ENCODE peak calls at places on chromosomes 2 and 18, in seven cellular contexts. X, R, J, S, N, F and V are unnamed samples.

GRCh38 chr2:178377046-178377445 is 73.9 kb downstream of the PRKRA start:
- DNase-seq in X (no peak), R (no peak), J (no peak), S (no peak), N (no peak), F (no peak), V (no peak)

GRCh38 chr18:55522011-55522410 is 66.0 kb downstream of the TCF4 start:
- DNase-seq in X (peak; percentile 46), R (no peak), J (no peak), S (peak; percentile 35), N (no peak), F (no peak), V (no peak)

GRCh38 chr2:235029054-235029453 is 77.2 kb downstream of the SH3BP4 start:
- DNase-seq in X (no peak), R (no peak), J (no peak), S (no peak), N (no peak), F (no peak), V (no peak)

GRCh38 chr18:3217930-3218647 is 1.7 kb downstream of the MYOM1 start:
- DNase-seq in X (peak; percentile 67), R (peak; percentile 21), J (no peak), S (peak; percentile 80), N (peak; percentile 20), F (no peak), V (no peak)

GRCh38 chr2:16774980-16775963 is 109.6 kb upstream of the CYRIA start:
- DNase-seq in X (no peak), R (no peak), J (no peak), S (no peak), N (peak; percentile 44), F (no peak), V (no peak)

GRCh38 chr2:36919041-36919837 is 47.1 kb downstream of the STRN start:
- DNase-seq in X (no peak), R (no peak), J (no peak), S (no peak), N (no peak), F (no peak), V (no peak)

GRCh38 chr2:58553937-58554336 is 312.8 kb upstream of the FANCL start:
- DNase-seq in X (peak; percentile 51), R (no peak), J (no peak), S (no peak), N (peak; percentile 9), F (no peak), V (no peak)

GRCh38 chr2:241035142-241035817 is 36.9 kb downstream of the SNED1 start:
- DNase-seq in X (no peak), R (no peak), J (no peak), S (no peak), N (no peak), F (no peak), V (no peak)

GRCh38 chr2:121735520-121736074 is 1.1 kb downstream of the NIFK start:
- DNase-seq in X (peak; percentile 50), R (no peak), J (no peak), S (no peak), N (no peak), F (no peak), V (no peak)

GRCh38 chr2:3290655-3291054 is 87.0 kb downstream of the EIPR1 start:
- DNase-seq in X (no peak), R (no peak), J (no peak), S (no peak), N (no peak), F (no peak), V (no peak)

GRCh38 chr18:52615943-52616342 is 275.9 kb downstream of the DCC start:
- DNase-seq in X (no peak), R (no peak), J (no peak), S (no peak), N (no peak), F (no peak), V (no peak)

GRCh38 chr2:150188177-150188576 is 299.3 kb downstream of the RND3 start:
- DNase-seq in X (peak; percentile 93), R (no peak), J (no peak), S (no peak), N (no peak), F (no peak), V (no peak)

GRCh38 chr2:220198911-220199310 is 571.5 kb downstream of the SLC4A3 start:
- DNase-seq in X (peak; percentile 83), R (no peak), J (no peak), S (no peak), N (peak; percentile 93), F (no peak), V (peak; percentile 50)

GRCh38 chr2:112708968-112709367 is 11.9 kb upstream of the NT5DC4 start:
- DNase-seq in X (no peak), R (no peak), J (no peak), S (no peak), N (no peak), F (no peak), V (no peak)

GRCh38 chr2:37226863-37227262 is 4.5 kb downstream of the CEBPZ start:
- DNase-seq in X (no peak), R (no peak), J (no peak), S (no peak), N (no peak), F (no peak), V (no peak)

GRCh38 chr2:21175895-21176646 is 52.3 kb downstream of the TDRD15 start:
- DNase-seq in X (peak; percentile 12), R (no peak), J (no peak), S (no peak), N (peak; percentile 3), F (no peak), V (no peak)

GRCh38 chr2:169221745-169222369 is 140.5 kb downstream of the LRP2 start:
- DNase-seq in X (peak; percentile 73), R (no peak), J (no peak), S (no peak), N (peak; percentile 5), F (no peak), V (no peak)

GRCh38 chr2:201938151-201938815 is 95.4 kb upstream of the FZD7 start:
- DNase-seq in X (no peak), R (no peak), J (no peak), S (no peak), N (no peak), F (no peak), V (peak; percentile 15)

GRCh38 chr18:11570770-11571169 is 38.6 kb upstream of the SLC35G4 start:
- DNase-seq in X (peak; percentile 42), R (no peak), J (no peak), S (no peak), N (peak; percentile 29), F (no peak), V (no peak)

GRCh38 chr2:236167297-236168109 is 683 bp downstream of the GBX2 start:
- DNase-seq in X (peak; percentile 54), R (no peak), J (no peak), S (no peak), N (peak; percentile 20), F (no peak), V (no peak)

GRCh38 chr2:63738019-63738418 is 103.7 kb upstream of the UGP2 start:
- DNase-seq in X (peak; percentile 64), R (no peak), J (no peak), S (no peak), N (no peak), F (no peak), V (no peak)

GRCh38 chr18:29501952-29502351 is 1325.0 kb upstream of the CDH2 start:
- DNase-seq in X (peak; percentile 82), R (no peak), J (no peak), S (no peak), N (peak; percentile 79), F (no peak), V (peak; percentile 6)

GRCh38 chr2:1309507-1309906 is 103.8 kb upstream of the TPO start:
- DNase-seq in X (no peak), R (peak; percentile 57), J (no peak), S (no peak), N (no peak), F (no peak), V (no peak)
- H3K4me3 ChIP-seq in X (no peak overlapping the region), R (no peak overlapping the region), J (no peak overlapping the region), S (no peak overlapping the region), N (no peak overlapping the region), F (no peak overlapping the region), V (no peak overlapping the region)

GRCh38 chr18:76928179-76928868 is 106.0 kb downstream of the ZNF236 start:
- DNase-seq in X (no peak), R (no peak), J (no peak), S (no peak), N (no peak), F (no peak), V (no peak)

GRCh38 chr18:76922107-76922506 is 99.8 kb downstream of the ZNF236 start:
- DNase-seq in X (peak; percentile 38), R (no peak), J (peak; percentile 31), S (peak; percentile 59), N (peak; percentile 73), F (no peak), V (peak; percentile 10)

GRCh38 chr18:76920974-76921373 is 98.6 kb downstream of the ZNF236 start:
- DNase-seq in X (no peak), R (no peak), J (no peak), S (no peak), N (no peak), F (no peak), V (no peak)

GRCh38 chr18:76927216-76927725 is 104.9 kb downstream of the ZNF236 start:
- DNase-seq in X (no peak), R (no peak), J (no peak), S (no peak), N (peak; percentile 54), F (no peak), V (no peak)

GRCh38 chr18:76923485-76924085 is 101.2 kb downstream of the ZNF236 start:
- DNase-seq in X (peak; percentile 66), R (no peak), J (no peak), S (no peak), N (no peak), F (no peak), V (no peak)
- TF ChIP-seq CTCF in X (peak; percentile 87), R (peak; percentile 50), J (no peak), S (peak; percentile 27), N (peak; percentile 17), F (peak; percentile 43), V (peak; percentile 49)

GRCh38 chr2:42340938-42341636 is 19.9 kb downstream of the COX7A2L start:
- DNase-seq in X (no peak), R (peak; percentile 81), J (no peak), S (no peak), N (no peak), F (no peak), V (no peak)
- H3K27ac ChIP-seq in X (no peak overlapping the region), R (no peak overlapping the region), J (no peak overlapping the region), S (no peak overlapping the region), N (no peak overlapping the region), F (no peak overlapping the region), V (no peak overlapping the region)

GRCh38 chr2:9639740-9640337 is 9.0 kb upstream of the YWHAQ start:
- DNase-seq in X (no peak), R (no peak), J (no peak), S (no peak), N (no peak), F (no peak), V (no peak)

GRCh38 chr2:9637330-9637729 is 6.5 kb upstream of the YWHAQ start:
- DNase-seq in X (peak; percentile 82), R (no peak), J (no peak), S (no peak), N (peak; percentile 47), F (no peak), V (no peak)

GRCh38 chr2:9640403-9641104 is 9.8 kb upstream of the YWHAQ start:
- DNase-seq in X (no peak), R (no peak), J (no peak), S (no peak), N (no peak), F (no peak), V (no peak)

GRCh38 chr2:9638532-9638931 is 7.7 kb upstream of the YWHAQ start:
- DNase-seq in X (peak; percentile 94), R (peak; percentile 95), J (peak; percentile 82), S (peak; percentile 66), N (peak; percentile 97), F (peak; percentile 84), V (peak; percentile 92)

GRCh38 chr2:9639000-9639602 is 8.3 kb upstream of the YWHAQ start:
- DNase-seq in X (no peak), R (no peak), J (no peak), S (no peak), N (peak; percentile 53), F (peak; percentile 25), V (no peak)
- H3K4me3 ChIP-seq in X (no peak overlapping the region), R (no peak overlapping the region), J (peak overlapping the region; percentile 7), S (no peak overlapping the region), N (no peak overlapping the region), F (no peak overlapping the region), V (peak overlapping the region; percentile 41)